ENCODE peak calls at places on chromosomes 3 and 15, in seven cellular contexts. One of them, this sample, is unnamed. For H3K4me1 and H3K36me3, the result is how much of the 10 kb centered on the place peaks cover.

GRCh38 chr15:58065445-58066041 is at the start of gene ALDH1A2:
- DNase-seq in HepG2: no peak
- DNase-seq in psoas muscle: peak
- DNase-seq in adrenal gland: no peak
- DNase-seq in tibial nerve: no peak
- DNase-seq in ascending aorta: no peak
- DNase-seq in mucosa of descending colon: peak
- DNase-seq in this sample: peak

GRCh38 chr3:177382944-177383343 is 185.7 kb upstream of the TBL1XR1 start:
- DNase-seq in HepG2: no peak
- DNase-seq in psoas muscle: no peak
- DNase-seq in adrenal gland: no peak
- DNase-seq in tibial nerve: no peak
- DNase-seq in ascending aorta: no peak
- DNase-seq in mucosa of descending colon: no peak
- DNase-seq in this sample: no peak

GRCh38 chr3:69182588-69183299 is 60.3 kb upstream of the LMOD3 start:
- DNase-seq in HepG2: no peak
- DNase-seq in psoas muscle: no peak
- DNase-seq in adrenal gland: no peak
- DNase-seq in tibial nerve: no peak
- DNase-seq in ascending aorta: no peak
- DNase-seq in mucosa of descending colon: peak
- DNase-seq in this sample: no peak

GRCh38 chr3:29194139-29194538 is 86.7 kb upstream of the RBMS3 start:
- DNase-seq in HepG2: no peak
- DNase-seq in psoas muscle: no peak
- DNase-seq in adrenal gland: no peak
- DNase-seq in tibial nerve: no peak
- DNase-seq in ascending aorta: no peak
- DNase-seq in mucosa of descending colon: no peak
- DNase-seq in this sample: no peak

GRCh38 chr15:66253643-66254363 is at the start of gene MEGF11:
- DNase-seq in HepG2: no peak
- DNase-seq in psoas muscle: peak
- DNase-seq in adrenal gland: peak
- DNase-seq in tibial nerve: no peak
- DNase-seq in ascending aorta: no peak
- DNase-seq in mucosa of descending colon: no peak
- DNase-seq in this sample: peak

GRCh38 chr3:5568451-5568850 is 380.9 kb downstream of the EDEM1 start:
- DNase-seq in HepG2: peak
- DNase-seq in psoas muscle: no peak
- DNase-seq in adrenal gland: no peak
- DNase-seq in tibial nerve: no peak
- DNase-seq in ascending aorta: no peak
- DNase-seq in mucosa of descending colon: no peak
- DNase-seq in this sample: peak

GRCh38 chr3:43879166-43879565 is 188.4 kb downstream of the ABHD5 start:
- DNase-seq in HepG2: no peak
- DNase-seq in psoas muscle: no peak
- DNase-seq in adrenal gland: no peak
- DNase-seq in tibial nerve: no peak
- DNase-seq in ascending aorta: no peak
- DNase-seq in mucosa of descending colon: no peak
- DNase-seq in this sample: peak

GRCh38 chr3:84724877-84725276 is 233.9 kb upstream of the CADM2 start:
- DNase-seq in HepG2: no peak
- DNase-seq in psoas muscle: no peak
- DNase-seq in adrenal gland: no peak
- DNase-seq in tibial nerve: no peak
- DNase-seq in ascending aorta: no peak
- DNase-seq in mucosa of descending colon: no peak
- DNase-seq in this sample: no peak

GRCh38 chr3:30894521-30895289 is at the start of gene GADL1:
- DNase-seq in HepG2: no peak
- DNase-seq in psoas muscle: peak
- DNase-seq in adrenal gland: peak
- DNase-seq in tibial nerve: peak
- DNase-seq in ascending aorta: no peak
- DNase-seq in mucosa of descending colon: peak
- DNase-seq in this sample: peak

GRCh38 chr15:75109021-75109690 is 85.8 kb downstream of the PPCDC start:
- DNase-seq in HepG2: no peak
- DNase-seq in psoas muscle: no peak
- DNase-seq in adrenal gland: no peak
- DNase-seq in tibial nerve: no peak
- DNase-seq in ascending aorta: no peak
- DNase-seq in mucosa of descending colon: no peak
- DNase-seq in this sample: no peak

GRCh38 chr3:35900079-35900478 is 260.8 kb downstream of the ARPP21 start:
- DNase-seq in HepG2: no peak
- DNase-seq in psoas muscle: no peak
- DNase-seq in adrenal gland: no peak
- DNase-seq in tibial nerve: no peak
- DNase-seq in ascending aorta: no peak
- DNase-seq in mucosa of descending colon: no peak
- DNase-seq in this sample: no peak

GRCh38 chr15:68405426-68406250 is 26.3 kb downstream of the ITGA11 start:
- DNase-seq in HepG2: no peak
- DNase-seq in psoas muscle: no peak
- DNase-seq in adrenal gland: peak
- DNase-seq in tibial nerve: no peak
- DNase-seq in ascending aorta: no peak
- DNase-seq in mucosa of descending colon: no peak
- DNase-seq in this sample: no peak

GRCh38 chr3:40793739-40794138 is 269.0 kb downstream of the ZNF621 start:
- DNase-seq in HepG2: no peak
- DNase-seq in psoas muscle: no peak
- DNase-seq in adrenal gland: no peak
- DNase-seq in tibial nerve: no peak
- DNase-seq in ascending aorta: no peak
- DNase-seq in mucosa of descending colon: no peak
- DNase-seq in this sample: no peak

GRCh38 chr15:77497942-77498361 is 77.3 kb downstream of the HMG20A start:
- DNase-seq in HepG2: no peak
- DNase-seq in psoas muscle: no peak
- DNase-seq in adrenal gland: no peak
- DNase-seq in tibial nerve: no peak
- DNase-seq in ascending aorta: no peak
- DNase-seq in mucosa of descending colon: no peak
- DNase-seq in this sample: no peak

GRCh38 chr15:77826006-77826695 is 193.4 kb upstream of the LINGO1 start:
- DNase-seq in HepG2: no peak
- DNase-seq in psoas muscle: no peak
- DNase-seq in adrenal gland: no peak
- DNase-seq in tibial nerve: no peak
- DNase-seq in ascending aorta: no peak
- DNase-seq in mucosa of descending colon: no peak
- DNase-seq in this sample: no peak

GRCh38 chr15:80709542-80709941 is 14.4 kb downstream of the ABHD17C start:
- DNase-seq in HepG2: no peak
- DNase-seq in psoas muscle: no peak
- DNase-seq in adrenal gland: no peak
- DNase-seq in tibial nerve: no peak
- DNase-seq in ascending aorta: no peak
- DNase-seq in mucosa of descending colon: peak
- DNase-seq in this sample: no peak

GRCh38 chr15:33116218-33116617 is 78.3 kb downstream of the FMN1 start:
- DNase-seq in HepG2: no peak
- DNase-seq in psoas muscle: no peak
- DNase-seq in adrenal gland: no peak
- DNase-seq in tibial nerve: no peak
- DNase-seq in ascending aorta: no peak
- DNase-seq in mucosa of descending colon: no peak
- DNase-seq in this sample: no peak

GRCh38 chr3:162810776-162811175 is 1314.2 kb downstream of the OTOL1 start:
- DNase-seq in HepG2: no peak
- DNase-seq in psoas muscle: no peak
- DNase-seq in adrenal gland: no peak
- DNase-seq in tibial nerve: no peak
- DNase-seq in ascending aorta: no peak
- DNase-seq in mucosa of descending colon: no peak
- DNase-seq in this sample: no peak

GRCh38 chr15:74242296-74242929 is 6.3 kb downstream of the CCDC33 start:
- DNase-seq in HepG2: peak
- DNase-seq in psoas muscle: peak
- DNase-seq in adrenal gland: peak
- DNase-seq in tibial nerve: no peak
- DNase-seq in ascending aorta: no peak
- DNase-seq in mucosa of descending colon: no peak
- DNase-seq in this sample: no peak

DNA sequence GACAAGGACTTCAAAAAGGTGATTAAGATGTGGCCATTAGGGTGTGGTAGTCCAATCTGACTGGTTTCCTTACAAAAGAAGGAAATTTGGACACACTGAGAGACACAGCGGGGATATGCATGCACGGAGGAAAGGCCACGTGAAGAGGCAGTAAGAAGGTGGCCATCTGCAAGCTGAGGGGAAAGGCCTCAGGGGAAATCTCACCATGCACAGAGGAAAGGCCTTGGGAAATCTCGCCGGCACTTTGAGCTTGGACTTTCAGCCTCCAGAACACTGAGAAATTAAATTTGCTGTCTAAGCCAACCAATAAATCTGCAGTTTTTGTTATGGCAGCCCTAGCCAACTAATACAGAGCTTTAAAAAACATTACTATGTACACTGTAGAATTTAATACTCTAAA is 78.8 kb downstream of the DLG1 start:
- DNase-seq in HepG2: no peak
- DNase-seq in psoas muscle: no peak
- DNase-seq in adrenal gland: no peak
- DNase-seq in tibial nerve: no peak
- DNase-seq in ascending aorta: no peak
- DNase-seq in mucosa of descending colon: no peak
- DNase-seq in this sample: no peak
- H3K4me1 ChIP-seq in HepG2: under half
- H3K4me1 ChIP-seq in psoas muscle: half or more
- H3K4me1 ChIP-seq in adrenal gland: under half
- H3K4me1 ChIP-seq in tibial nerve: under half
- H3K4me1 ChIP-seq in ascending aorta: under half
- H3K4me1 ChIP-seq in mucosa of descending colon: under half
- H3K4me1 ChIP-seq in this sample: under half

GRCh38 chr3:116707531-116707930 is 2.0 kb upstream of the TUSC7 start:
- DNase-seq in HepG2: no peak
- DNase-seq in psoas muscle: no peak
- DNase-seq in adrenal gland: no peak
- DNase-seq in tibial nerve: no peak
- DNase-seq in ascending aorta: no peak
- DNase-seq in mucosa of descending colon: no peak
- DNase-seq in this sample: no peak

DNA sequence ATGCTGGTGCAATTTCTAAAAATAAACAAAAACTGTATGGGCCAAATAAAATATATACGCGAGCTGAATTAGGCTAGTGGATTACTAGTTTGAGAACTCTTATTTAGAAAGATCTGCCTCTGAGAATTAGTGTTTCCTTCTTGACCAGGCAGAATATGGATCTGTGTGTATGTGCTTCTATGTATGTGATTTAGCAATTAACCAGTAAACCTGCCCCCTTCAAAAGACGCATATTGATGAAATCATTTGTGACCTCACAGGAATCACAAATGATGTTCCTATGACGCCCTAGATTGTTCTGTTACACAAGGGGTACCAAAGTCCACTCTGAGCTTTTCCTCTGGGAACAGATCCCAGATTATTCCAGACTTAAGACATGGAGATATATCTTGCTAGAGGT is at the start of gene TUSC7:
- DNase-seq in HepG2: no peak
- DNase-seq in psoas muscle: no peak
- DNase-seq in adrenal gland: no peak
- DNase-seq in tibial nerve: no peak
- DNase-seq in ascending aorta: no peak
- DNase-seq in mucosa of descending colon: no peak
- DNase-seq in this sample: no peak
- H3K36me3 ChIP-seq in HepG2: under half
- H3K36me3 ChIP-seq in psoas muscle: under half
- H3K36me3 ChIP-seq in adrenal gland: under half
- H3K36me3 ChIP-seq in tibial nerve: under half
- H3K36me3 ChIP-seq in ascending aorta: under half
- H3K36me3 ChIP-seq in mucosa of descending colon: under half
- H3K36me3 ChIP-seq in this sample: under half

GRCh38 chr15:40306908-40307307 is 827 bp downstream of the PLCB2 start:
- DNase-seq in HepG2: no peak
- DNase-seq in psoas muscle: no peak
- DNase-seq in adrenal gland: no peak
- DNase-seq in tibial nerve: no peak
- DNase-seq in ascending aorta: no peak
- DNase-seq in mucosa of descending colon: no peak
- DNase-seq in this sample: no peak
- H3K4me3 ChIP-seq in HepG2: no peak
- H3K4me3 ChIP-seq in psoas muscle: peak
- H3K4me3 ChIP-seq in adrenal gland: peak
- H3K4me3 ChIP-seq in tibial nerve: no peak
- H3K4me3 ChIP-seq in ascending aorta: no peak
- H3K4me3 ChIP-seq in mucosa of descending colon: no peak
- H3K4me3 ChIP-seq in this sample: no peak

DNA sequence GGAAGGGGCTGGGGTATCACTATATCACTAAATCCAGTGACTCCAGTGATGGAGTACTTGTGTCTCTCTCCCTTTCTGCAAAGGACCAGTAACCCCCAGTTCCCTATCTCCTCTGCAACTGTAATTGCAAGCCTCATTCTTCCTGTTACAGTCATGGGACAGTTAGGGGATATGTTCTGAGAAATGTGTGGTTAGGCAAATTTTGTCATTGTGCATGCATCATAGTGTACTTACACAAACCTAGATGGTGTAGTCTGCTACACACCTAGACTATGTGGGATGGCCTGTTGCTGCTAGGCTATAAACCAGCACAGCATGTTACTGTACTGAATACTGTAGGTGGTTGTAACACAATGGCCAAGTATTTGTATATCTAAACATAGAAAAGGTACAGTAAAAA is 2.2 kb downstream of the VPS8 start:
- DNase-seq in HepG2: no peak
- DNase-seq in psoas muscle: no peak
- DNase-seq in adrenal gland: no peak
- DNase-seq in tibial nerve: no peak
- DNase-seq in ascending aorta: no peak
- DNase-seq in mucosa of descending colon: no peak
- DNase-seq in this sample: no peak
- H3K4me1 ChIP-seq in HepG2: under half
- H3K4me1 ChIP-seq in psoas muscle: half or more
- H3K4me1 ChIP-seq in adrenal gland: under half
- H3K4me1 ChIP-seq in tibial nerve: under half
- H3K4me1 ChIP-seq in ascending aorta: under half
- H3K4me1 ChIP-seq in mucosa of descending colon: under half
- H3K4me1 ChIP-seq in this sample: under half

This sample was measured in HAP-1.